ENCODE peak calls at places on chromosomes 7 and 10, in ten cellular contexts. C is transverse colon, H is stomach, Q is uterus, N is sigmoid colon, Y is testis, A is suprapubic skin, L is GM12878, O is heart left ventricle, W is HCT116. D is an unnamed sample. For H3K27me3, the result is how much of the 10 kb centered on the place peaks cover.

GRCh38 chr7:68364871-68365625 is 1233.2 kb upstream of the AUTS2 start:
- DNase-seq in C (no peak), H (no peak), Q (no peak), N (no peak), Y (no peak), A (no peak), L (no peak), O (no peak), W (no peak), D (no peak)

GRCh38 chr10:122861724-122862161 is 16.1 kb upstream of the CUZD1 start:
- DNase-seq in C (no peak), H (no peak), Q (no peak), N (no peak), Y (no peak), A (no peak), L (no peak), O (no peak), W (no peak), D (no peak)

GRCh38 chr10:108560488-108560887 is 1362.8 kb downstream of the XPNPEP1 start:
- DNase-seq in C (no peak), H (no peak), Q (no peak), N (no peak), Y (no peak), A (no peak), L (no peak), O (no peak), W (no peak), D (no peak)

GRCh38 chr10:96765406-96766240 is 45.3 kb upstream of the PIK3AP1 start:
- DNase-seq in C (peak), H (peak), Q (no peak), N (peak), Y (peak), A (peak), L (no peak), O (peak), W (peak), D (peak)

GRCh38 chr10:132461683-132462231 is 64.8 kb downstream of the PWWP2B start:
- DNase-seq in C (peak), H (peak), Q (no peak), N (no peak), Y (no peak), A (no peak), L (no peak), O (no peak), W (no peak), D (no peak)

GRCh38 chr7:6338551-6339274 is 66.3 kb upstream of the CYTH3 start:
- DNase-seq in C (no peak), H (peak), Q (no peak), N (no peak), Y (no peak), A (no peak), L (no peak), O (peak), W (no peak), D (no peak)

GRCh38 chr7:46385662-46386309 is 464.7 kb upstream of the IGFBP3 start:
- DNase-seq in C (no peak), H (no peak), Q (no peak), N (no peak), Y (no peak), A (no peak), L (no peak), O (no peak), W (no peak), D (no peak)

GRCh38 chr7:20417260-20417659 is 86.6 kb downstream of the ITGB8 start:
- DNase-seq in C (peak), H (no peak), Q (no peak), N (no peak), Y (no peak), A (no peak), L (no peak), O (no peak), W (no peak), D (no peak)

GRCh38 chr7:1664711-1665591 is 5.1 kb upstream of the ELFN1 start:
- DNase-seq in C (peak), H (peak), Q (peak), N (peak), Y (peak), A (peak), L (no peak), O (peak), W (peak), D (peak)

GRCh38 chr7:74203157-74203556 is 6.6 kb upstream of the LAT2 start:
- DNase-seq in C (peak), H (peak), Q (no peak), N (peak), Y (peak), A (no peak), L (no peak), O (no peak), W (no peak), D (peak)

GRCh38 chr7:44173911-44174693 is 15.1 kb downstream of the GCK start:
- DNase-seq in C (no peak), H (no peak), Q (no peak), N (no peak), Y (no peak), A (peak), L (no peak), O (no peak), W (no peak), D (no peak)

GRCh38 chr10:70674560-70675495 is 2.5 kb downstream of the ADAMTS14 start:
- DNase-seq in C (no peak), H (no peak), Q (no peak), N (no peak), Y (no peak), A (no peak), L (no peak), O (no peak), W (no peak), D (no peak)

GRCh38 chr10:11164806-11165590 is 147.3 kb downstream of the CELF2 start:
- DNase-seq in C (peak), H (peak), Q (peak), N (peak), Y (peak), A (peak), L (no peak), O (peak), W (no peak), D (no peak)

GRCh38 chr7:1080251-1080917 is 7.5 kb upstream of the GPER1 start:
- DNase-seq in C (no peak), H (no peak), Q (no peak), N (no peak), Y (no peak), A (no peak), L (no peak), O (no peak), W (no peak), D (no peak)

GRCh38 chr10:3775671-3776551 is 9.1 kb downstream of the KLF6 start:
- DNase-seq in C (peak), H (no peak), Q (no peak), N (peak), Y (no peak), A (no peak), L (no peak), O (no peak), W (peak), D (no peak)
- TF ChIP-seq POLR2A in C (peak), H (no peak), Q (no peak), N (no peak), Y (no peak), A (no peak), L (peak), O (no peak), W (no peak), D (peak)

GRCh38 chr10:98272245-98272644 is 4.3 kb upstream of the LOXL4 start:
- DNase-seq in C (no peak), H (no peak), Q (no peak), N (no peak), Y (no peak), A (peak), L (no peak), O (no peak), W (no peak), D (no peak)

GRCh38 chr10:98270786-98271185 is 2.8 kb upstream of the LOXL4 start:
- DNase-seq in C (no peak), H (no peak), Q (no peak), N (no peak), Y (no peak), A (peak), L (no peak), O (no peak), W (no peak), D (no peak)

GRCh38 chr10:98274562-98274961 is 6.6 kb upstream of the LOXL4 start:
- DNase-seq in C (no peak), H (no peak), Q (no peak), N (no peak), Y (no peak), A (no peak), L (no peak), O (no peak), W (no peak), D (no peak)

GRCh38 chr10:98273454-98273850 is 5.5 kb upstream of the LOXL4 start:
- DNase-seq in C (no peak), H (no peak), Q (no peak), N (peak), Y (no peak), A (peak), L (no peak), O (no peak), W (no peak), D (no peak)

DNA sequence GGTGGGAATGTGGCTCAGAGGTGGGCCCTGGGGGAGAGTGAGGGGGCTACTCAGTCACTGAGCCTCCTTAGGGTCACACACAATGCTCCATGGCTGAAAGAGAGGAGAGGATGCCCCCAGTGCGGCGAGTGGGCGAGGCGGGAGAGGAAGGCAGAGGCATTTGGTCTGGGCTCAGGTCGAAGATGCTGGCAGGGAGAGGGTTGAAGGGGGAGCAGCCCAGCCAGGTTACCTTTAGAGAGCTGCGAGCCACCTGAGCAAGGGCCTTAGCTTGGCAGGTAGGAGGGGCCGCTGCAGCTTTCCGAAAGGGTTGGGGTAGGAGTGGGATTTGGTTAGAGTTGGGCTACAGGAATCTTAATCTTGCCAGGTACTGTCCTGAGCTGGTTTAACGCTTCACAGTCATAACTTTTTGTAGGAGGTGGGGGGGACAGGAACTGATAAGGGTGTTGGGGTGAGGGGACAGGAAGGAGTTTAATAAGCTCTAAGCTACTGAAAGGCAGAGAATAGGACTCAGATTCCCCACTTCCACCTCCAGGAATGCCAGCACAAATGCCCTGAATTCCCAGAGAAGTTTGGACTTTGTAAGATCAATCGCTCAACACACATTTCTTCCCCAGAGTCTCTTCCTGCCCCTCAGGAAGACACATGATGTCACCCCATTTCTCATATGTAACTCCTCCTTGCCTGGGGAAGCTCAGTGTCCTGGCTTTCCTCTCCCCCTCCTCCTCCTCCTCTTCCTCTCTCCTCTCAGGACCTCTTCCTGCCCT is 4.9 kb upstream of the LOXL4 start:
- DNase-seq in C (no peak), H (no peak), Q (no peak), N (peak), Y (peak), A (peak), L (no peak), O (no peak), W (no peak), D (peak)
- H3K27me3 ChIP-seq in C (under half), H (under half), Q (under half), N (under half), Y (under half), A (under half), L (under half), O (under half), W (under half), D (under half)

GRCh38 chr10:12351447-12351846 is 2.1 kb downstream of the CAMK1D start:
- DNase-seq in C (peak), H (no peak), Q (no peak), N (peak), Y (no peak), A (no peak), L (no peak), O (no peak), W (no peak), D (no peak)
- TF ChIP-seq POLR2A in C (no peak), H (no peak), Q (no peak), N (no peak), Y (no peak), A (no peak), L (peak), O (no peak), W (no peak), D (no peak)

GRCh38 chr7:143361552-143362125 is 874 bp downstream of the FAM131B start:
- DNase-seq in C (no peak), H (no peak), Q (no peak), N (peak), Y (no peak), A (no peak), L (no peak), O (no peak), W (no peak), D (no peak)
- H3K27me3 ChIP-seq in C (under half), H (half or more), Q (under half), N (under half), Y (under half), A (half or more), L (under half), O (under half), W (under half), D (under half)